ENCODE peak calls at places on chromosomes 4 and X, in six cellular contexts. P is tibial artery, B is cardiac fibroblast, U is fibroblast of pulmonary artery, O is astrocyte of the spinal cord, J is MM.1S. C is an unnamed sample.

GRCh38 chr4:185549095-185549494 is 13.8 kb upstream of the PDLIM3 start:
- DNase-seq in P (no peak), B (no peak), U (peak), O (no peak), J (no peak), C (no peak)

GRCh38 chr4:177275999-177276398 is 33.7 kb upstream of the NEIL3 start:
- DNase-seq in P (no peak), B (peak), U (no peak), O (no peak), J (no peak), C (no peak)

GRCh38 chr4:145436793-145437192 is 44.9 kb upstream of the SMAD1 start:
- DNase-seq in P (no peak), B (no peak), U (no peak), O (no peak), J (no peak), C (no peak)

GRCh38 chr4:108787106-108787505 is 24.3 kb upstream of the ETNPPL start:
- DNase-seq in P (no peak), B (no peak), U (no peak), O (no peak), J (no peak), C (peak)

GRCh38 chr4:97720869-97721432 is 422.3 kb downstream of the STPG2 start:
- DNase-seq in P (no peak), B (peak), U (peak), O (peak), J (peak), C (no peak)

GRCh38 chr4:94447754-94448411 is 3.9 kb upstream of the PDLIM5 start:
- DNase-seq in P (no peak), B (no peak), U (no peak), O (no peak), J (no peak), C (no peak)

GRCh38 chr4:153649572-153649991 is 34.5 kb upstream of the TLR2 start:
- DNase-seq in P (no peak), B (peak), U (peak), O (peak), J (no peak), C (no peak)

GRCh38 chr4:1367936-1368289 is 20.9 kb downstream of the UVSSA start:
- DNase-seq in P (no peak), B (no peak), U (no peak), O (no peak), J (no peak), C (no peak)

GRCh38 chr4:40621592-40622512 is 7.8 kb downstream of the RBM47 start:
- DNase-seq in P (peak), B (peak), U (peak), O (peak), J (peak), C (no peak)

GRCh38 chr4:46992338-46992737 is 1.0 kb downstream of the GABRA4 start:
- DNase-seq in P (no peak), B (no peak), U (no peak), O (no peak), J (no peak), C (no peak)

GRCh38 chrX:45596190-45596808 is 395.6 kb upstream of the DIPK2B start:
- DNase-seq in P (no peak), B (peak), U (peak), O (no peak), J (no peak), C (no peak)

GRCh38 chrX:63434206-63434605 is 83.1 kb upstream of the SPIN4 start:
- DNase-seq in P (no peak), B (no peak), U (no peak), O (no peak), J (no peak), C (no peak)

GRCh38 chr4:165129924-165130323 is 17.3 kb upstream of the TMEM192 start:
- DNase-seq in P (no peak), B (no peak), U (no peak), O (no peak), J (no peak), C (peak)

GRCh38 chr4:41294445-41295062 is 37.8 kb downstream of the UCHL1 start:
- DNase-seq in P (no peak), B (no peak), U (no peak), O (no peak), J (no peak), C (no peak)

GRCh38 chr4:46648088-46648744 is 258.3 kb upstream of the GABRA2 start:
- DNase-seq in P (no peak), B (peak), U (peak), O (peak), J (peak), C (no peak)

GRCh38 chr4:109708990-109709389 is 5.7 kb upstream of the CASP6 start:
- DNase-seq in P (no peak), B (no peak), U (no peak), O (no peak), J (peak), C (no peak)

GRCh38 chr4:101950258-101950979 is 159.9 kb downstream of the BANK1 start:
- DNase-seq in P (no peak), B (no peak), U (no peak), O (no peak), J (no peak), C (no peak)

GRCh38 chr4:164799410-164799809 is 45.5 kb downstream of the SMIM31 start:
- DNase-seq in P (no peak), B (no peak), U (no peak), O (no peak), J (no peak), C (peak)

GRCh38 chrX:43836435-43837184 is 45.6 kb downstream of the MAOB start:
- DNase-seq in P (no peak), B (peak), U (peak), O (peak), J (no peak), C (no peak)

GRCh38 chr4:52234539-52235174 is 183.6 kb downstream of the SPATA18 start:
- DNase-seq in P (no peak), B (peak), U (peak), O (peak), J (no peak), C (no peak)

GRCh38 chr4:43242611-43243010 is 350.1 kb downstream of the GRXCR1 start:
- DNase-seq in P (no peak), B (peak), U (peak), O (peak), J (no peak), C (no peak)

GRCh38 chr4:156377036-156377700 is 423.5 kb upstream of the CTSO start:
- DNase-seq in P (no peak), B (peak), U (peak), O (peak), J (no peak), C (no peak)

GRCh38 chr4:824461-825062 is 1.4 kb downstream of the CPLX1 start:
- DNase-seq in P (peak), B (no peak), U (no peak), O (no peak), J (no peak), C (no peak)

GRCh38 chr4:140976768-140977167 is 156.5 kb downstream of the RNF150 start:
- DNase-seq in P (no peak), B (no peak), U (no peak), O (no peak), J (no peak), C (no peak)

GRCh38 chr4:185589067-185589844 is 53.9 kb upstream of the PDLIM3 start:
- DNase-seq in P (no peak), B (peak), U (peak), O (peak), J (no peak), C (no peak)

GRCh38 chr4:186266699-186267467 is 894 bp downstream of the F11 start:
- DNase-seq in P (no peak), B (peak), U (peak), O (no peak), J (no peak), C (no peak)

GRCh38 chr4:47705326-47705981 is 132.4 kb downstream of the CORIN start:
- DNase-seq in P (no peak), B (peak), U (peak), O (peak), J (peak), C (no peak)

GRCh38 chrX:115561605-115562491 is 874 bp downstream of the PLS3 start:
- DNase-seq in P (peak), B (peak), U (peak), O (peak), J (no peak), C (no peak)

GRCh38 chrX:150897371-150898319 is 823 bp downstream of the CD99L2 start:
- DNase-seq in P (peak), B (peak), U (peak), O (peak), J (peak), C (no peak)
- H3K4me3 ChIP-seq in P (peak), B (peak), U (peak), O (peak), J (peak), C (peak)

GRCh38 chrX:143633530-143634372 is 2.1 kb downstream of the SLITRK4 start:
- DNase-seq in P (no peak), B (no peak), U (no peak), O (no peak), J (no peak), C (no peak)

GRCh38 chrX:143635915-143636314 is at the start of gene SLITRK4:
- DNase-seq in P (no peak), B (no peak), U (peak), O (no peak), J (no peak), C (no peak)

GRCh38 chrX:143634701-143635442 is 1.0 kb downstream of the SLITRK4 start:
- DNase-seq in P (no peak), B (no peak), U (no peak), O (no peak), J (no peak), C (no peak)

GRCh38 chrX:143634373-143634685 is 1.6 kb downstream of the SLITRK4 start:
- DNase-seq in P (no peak), B (no peak), U (no peak), O (no peak), J (no peak), C (no peak)

GRCh38 chrX:143632625-143633387 is 3.1 kb downstream of the SLITRK4 start:
- DNase-seq in P (peak), B (peak), U (peak), O (no peak), J (no peak), C (no peak)
- H3K4me3 ChIP-seq in P (peak), B (peak), U (peak), O (no peak), J (no peak), C (no peak)

DNA sequence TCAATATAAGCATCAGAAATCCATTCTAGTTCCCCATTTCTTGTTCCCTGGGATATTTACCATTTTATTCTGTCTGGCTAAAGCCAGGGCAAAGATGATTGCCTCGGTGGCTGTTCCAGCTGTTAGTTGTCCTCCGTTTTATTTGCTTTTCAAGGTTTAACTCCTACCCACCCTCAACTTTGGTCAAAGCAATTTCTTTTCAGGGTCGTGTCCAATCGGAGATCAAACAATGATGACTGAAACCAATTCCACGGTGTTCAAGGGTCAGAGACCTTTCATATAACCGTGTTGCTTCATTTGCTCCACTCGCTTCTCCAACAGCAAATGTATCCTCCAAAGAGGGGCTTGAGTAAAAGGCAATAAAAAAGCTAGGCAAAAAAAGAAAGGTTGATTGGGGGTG is 193.5 kb upstream of the FTHL17 start:
- DNase-seq in P (no peak), B (no peak), U (no peak), O (no peak), J (no peak), C (no peak)
- H3K4me3 ChIP-seq in P (peak), B (peak), U (peak), O (no peak), J (no peak), C (peak)

GRCh38 chrX:119467433-119467832 is 811 bp upstream of the SLC25A5 start:
- DNase-seq in P (no peak), B (no peak), U (no peak), O (no peak), J (no peak), C (no peak)

GRCh38 chrX:119466970-119467369 is 1.3 kb upstream of the SLC25A5 start:
- DNase-seq in P (no peak), B (no peak), U (no peak), O (no peak), J (no peak), C (no peak)

GRCh38 chrX:119468186-119468929 is at the start of gene SLC25A5:
- DNase-seq in P (peak), B (peak), U (peak), O (peak), J (peak), C (peak)

GRCh38 chrX:119468930-119469635 is 839 bp downstream of the SLC25A5 start:
- DNase-seq in P (peak), B (peak), U (peak), O (peak), J (peak), C (peak)

DNA sequence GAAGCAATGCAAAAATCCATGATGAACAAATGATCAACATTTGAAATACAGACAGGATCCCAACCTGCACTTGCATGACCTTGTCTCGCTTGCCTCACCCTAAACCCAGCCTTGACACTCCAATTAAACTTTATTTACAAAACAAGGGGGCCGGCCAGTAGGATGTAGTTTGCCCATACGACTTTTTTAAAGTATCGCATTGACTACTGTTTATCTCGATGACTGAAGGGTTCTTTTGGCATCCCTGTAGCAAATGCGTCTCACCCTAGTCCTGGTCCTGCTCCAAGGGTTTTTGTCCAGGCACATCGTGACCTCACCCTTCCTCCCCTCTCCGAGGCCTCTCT is 430 bp upstream of the SLC25A5 start:
- DNase-seq in P (no peak), B (no peak), U (no peak), O (no peak), J (no peak), C (no peak)
- H3K4me3 ChIP-seq in P (peak), B (peak), U (peak), O (peak), J (peak), C (peak)

DNA sequence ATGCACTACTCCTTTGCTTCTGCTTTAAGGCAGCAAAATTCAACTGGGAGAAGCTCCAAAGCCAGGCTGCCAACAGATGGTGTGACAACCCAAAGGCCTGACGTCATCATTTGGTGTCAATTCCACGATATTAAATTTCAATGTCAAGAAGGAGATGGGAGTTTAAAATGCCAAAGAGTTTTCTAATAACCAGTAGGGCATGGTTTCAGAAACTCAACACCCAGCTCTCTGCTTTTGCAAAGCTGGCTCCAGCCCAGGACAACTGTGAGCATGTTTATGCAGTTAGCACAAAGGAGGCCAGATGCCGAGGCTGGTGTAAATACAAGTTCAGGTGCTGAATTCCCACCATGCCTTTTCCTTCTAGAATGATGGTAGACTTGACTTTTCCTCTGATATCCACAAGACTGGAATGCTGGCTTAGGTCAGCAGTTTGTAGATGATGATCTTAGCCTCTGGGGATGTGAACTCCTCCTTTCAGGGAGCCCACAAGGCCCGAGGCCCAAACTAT is 67.3 kb downstream of the AFAP1 start:
- DNase-seq in P (peak), B (peak), U (peak), O (peak), J (no peak), C (no peak)
- H3K4me3 ChIP-seq in P (no peak), B (no peak), U (no peak), O (no peak), J (no peak), C (no peak)

DNA sequence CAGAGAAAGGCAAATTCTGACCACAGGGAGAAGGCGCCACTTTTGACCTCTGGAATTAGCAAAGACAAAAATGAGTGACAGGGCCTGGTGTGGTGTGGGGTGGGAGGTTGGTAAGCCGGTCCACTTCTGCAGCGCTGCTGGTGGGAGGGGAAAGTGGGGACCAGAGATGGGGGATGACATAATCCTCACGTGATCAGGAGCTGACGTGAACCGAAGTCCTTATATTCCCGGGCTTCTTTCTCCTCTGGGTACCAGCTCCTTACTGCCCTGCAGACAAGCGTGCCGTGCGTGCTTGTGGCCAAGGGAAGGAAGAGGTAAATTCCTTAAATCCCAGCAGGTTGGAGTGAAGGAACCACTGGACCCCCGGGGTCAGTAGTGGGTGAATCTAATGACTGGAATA is at the start of gene TCEAL7:
- DNase-seq in P (no peak), B (peak), U (peak), O (peak), J (no peak), C (no peak)
- H3K4me3 ChIP-seq in P (peak), B (peak), U (peak), O (peak), J (no peak), C (peak)

GRCh38 chr4:37970702-37971101 is 10.5 kb downstream of the PTTG2 start:
- DNase-seq in P (peak), B (peak), U (peak), O (peak), J (peak), C (no peak)

GRCh38 chr4:37966044-37966443 is 5.8 kb downstream of the PTTG2 start:
- DNase-seq in P (no peak), B (no peak), U (no peak), O (no peak), J (no peak), C (no peak)

GRCh38 chr4:37967749-37968148 is 7.6 kb downstream of the PTTG2 start:
- DNase-seq in P (no peak), B (peak), U (no peak), O (no peak), J (no peak), C (no peak)

GRCh38 chr4:37971202-37971601 is 11.0 kb downstream of the PTTG2 start:
- DNase-seq in P (no peak), B (no peak), U (no peak), O (no peak), J (no peak), C (no peak)

GRCh38 chr4:37968747-37969146 is 8.5 kb downstream of the PTTG2 start:
- DNase-seq in P (no peak), B (no peak), U (no peak), O (no peak), J (no peak), C (no peak)
- H3K4me3 ChIP-seq in P (no peak), B (no peak), U (no peak), O (no peak), J (no peak), C (no peak)

GRCh38 chrX:139691493-139691842 is 16.5 kb downstream of the MCF2 start:
- DNase-seq in P (no peak), B (peak), U (peak), O (peak), J (no peak), C (no peak)
- H3K4me3 ChIP-seq in P (peak), B (peak), U (peak), O (peak), J (no peak), C (peak)

DNA sequence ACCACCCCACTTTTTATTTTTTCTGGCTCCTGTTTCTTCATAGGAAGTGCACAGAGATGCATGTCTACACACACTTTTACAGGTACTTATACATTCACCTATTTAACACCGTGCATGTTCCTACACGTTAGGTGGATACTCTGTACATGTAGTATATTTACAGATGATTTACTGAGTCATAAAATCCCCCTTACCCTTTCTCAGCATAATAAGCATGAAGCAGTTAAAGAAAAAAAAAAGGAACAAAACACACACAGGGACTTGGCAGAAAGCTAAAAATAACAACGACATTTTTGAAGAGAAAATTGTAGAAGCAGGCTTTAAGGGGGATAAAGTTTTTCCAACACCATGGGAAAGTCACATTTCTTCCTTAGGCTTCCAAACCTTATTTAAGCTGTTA is 96.4 kb upstream of the IQCM start:
- DNase-seq in P (no peak), B (peak), U (no peak), O (peak), J (no peak), C (no peak)
- H3K4me3 ChIP-seq in P (no peak), B (no peak), U (no peak), O (no peak), J (no peak), C (no peak)

DNA sequence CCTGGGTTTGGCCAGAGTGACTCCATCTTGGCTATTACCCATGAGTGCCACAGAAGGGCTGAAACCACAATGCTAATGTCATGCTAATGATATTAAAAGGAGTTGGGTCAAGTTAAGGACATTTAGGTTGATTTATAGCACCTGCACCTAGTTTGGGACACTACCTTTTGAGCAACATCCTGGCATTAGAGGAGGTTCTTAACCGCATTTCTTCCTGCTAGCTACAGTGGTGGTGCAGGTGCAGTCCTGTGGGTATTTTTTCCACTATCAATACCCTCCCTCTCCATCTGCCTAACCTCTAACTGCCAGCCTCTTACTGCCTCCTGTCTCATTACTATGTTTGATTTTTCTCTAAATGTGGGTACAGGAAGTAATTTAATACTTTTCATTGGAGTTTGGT is 1276.1 kb downstream of the FSTL5 start:
- DNase-seq in P (no peak), B (no peak), U (no peak), O (no peak), J (peak), C (no peak)
- H3K4me3 ChIP-seq in P (no peak), B (no peak), U (no peak), O (no peak), J (no peak), C (no peak)